ENCODE peak calls at places on chromosomes 3 and 15, in four cellular contexts. Z, T, Q and U are unnamed samples.

GRCh38 chr15:96330064-96330449 is 443 bp upstream of the NR2F2 start:
- DNase-seq in Z (peak), T (peak), Q (no peak), U (no peak)

GRCh38 chr3:1726741-1727140 is 371.9 kb upstream of the CNTN4 start:
- DNase-seq in Z (no peak), T (no peak), Q (no peak), U (no peak)

GRCh38 chr3:72320911-72321385 is 527.3 kb downstream of the SHQ1 start:
- DNase-seq in Z (peak), T (no peak), Q (no peak), U (no peak)

GRCh38 chr3:195863121-195864061 is 45.0 kb downstream of the TNK2 start:
- DNase-seq in Z (peak), T (peak), Q (peak), U (peak)

GRCh38 chr3:171187706-171188290 is 161.3 kb upstream of the SLC2A2 start:
- DNase-seq in Z (no peak), T (peak), Q (peak), U (no peak)

GRCh38 chr3:108564564-108564963 is 24.7 kb downstream of the CIP2A start:
- DNase-seq in Z (no peak), T (no peak), Q (no peak), U (no peak)

GRCh38 chr15:99068186-99068585 is 36.7 kb upstream of the SYNM start:
- DNase-seq in Z (peak), T (no peak), Q (no peak), U (no peak)

GRCh38 chr3:183529717-183530116 is 25.8 kb downstream of the KLHL6 start:
- DNase-seq in Z (no peak), T (no peak), Q (no peak), U (no peak)

GRCh38 chr3:190983875-190984274 is 121.4 kb upstream of the GMNC start:
- DNase-seq in Z (no peak), T (peak), Q (no peak), U (no peak)

GRCh38 chr3:13547591-13548371 is 1.1 kb upstream of the FBLN2 start:
- DNase-seq in Z (no peak), T (no peak), Q (no peak), U (no peak)

GRCh38 chr3:196995646-196996355 is 27.2 kb upstream of the PIGZ start:
- DNase-seq in Z (no peak), T (no peak), Q (no peak), U (peak)

GRCh38 chr15:30941520-30941919 is 37.8 kb downstream of the FAN1 start:
- DNase-seq in Z (no peak), T (no peak), Q (no peak), U (no peak)
- TF ChIP-seq CTCF in Z (no peak), T (no peak), Q (no peak), U (no peak)

GRCh38 chr3:37766220-37766605 is 95.5 kb upstream of the CTDSPL start:
- DNase-seq in Z (no peak), T (no peak), Q (no peak), U (no peak)
- TF ChIP-seq CTCF in Z (no peak), T (no peak), Q (no peak), U (no peak)

DNA sequence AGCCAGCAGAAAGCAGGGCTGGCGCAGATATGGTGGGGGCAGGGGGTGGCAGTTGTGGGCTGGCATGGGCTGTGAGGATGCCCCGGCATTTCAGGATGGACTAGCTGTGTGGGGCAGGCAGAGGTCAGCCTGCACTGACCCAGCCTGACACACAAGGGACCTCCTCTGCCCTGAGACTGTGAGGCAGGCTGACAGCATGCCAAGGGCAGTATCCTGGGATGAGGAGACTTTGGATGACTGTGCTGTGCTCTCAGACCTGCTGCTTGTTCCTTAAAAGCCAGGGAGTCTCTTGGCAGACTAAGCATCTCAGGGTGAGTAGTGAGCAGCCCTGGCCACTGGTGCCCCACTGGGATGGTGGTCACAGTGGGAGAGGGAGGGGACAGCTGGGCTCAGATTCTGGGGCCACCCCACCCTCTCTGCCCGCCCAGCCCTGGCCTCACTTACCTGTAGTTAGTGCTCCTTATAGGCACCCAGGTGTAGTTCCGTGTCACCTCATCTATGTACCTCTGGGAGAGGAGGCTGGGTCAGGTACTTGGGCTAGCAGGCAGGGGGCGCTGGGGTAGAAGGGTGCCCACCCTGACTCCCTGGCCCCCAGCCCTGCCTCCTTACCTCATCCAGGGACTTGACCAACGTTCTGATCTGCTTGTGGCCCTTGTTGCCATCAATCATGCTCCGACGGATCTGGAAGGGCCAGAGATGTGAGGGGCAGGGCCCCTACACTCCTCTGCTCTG is 16.0 kb upstream of the TMEM115 start:
- DNase-seq in Z (no peak), T (no peak), Q (peak), U (no peak)
- TF ChIP-seq CTCF in Z (no peak), T (no peak), Q (no peak), U (peak)

DNA sequence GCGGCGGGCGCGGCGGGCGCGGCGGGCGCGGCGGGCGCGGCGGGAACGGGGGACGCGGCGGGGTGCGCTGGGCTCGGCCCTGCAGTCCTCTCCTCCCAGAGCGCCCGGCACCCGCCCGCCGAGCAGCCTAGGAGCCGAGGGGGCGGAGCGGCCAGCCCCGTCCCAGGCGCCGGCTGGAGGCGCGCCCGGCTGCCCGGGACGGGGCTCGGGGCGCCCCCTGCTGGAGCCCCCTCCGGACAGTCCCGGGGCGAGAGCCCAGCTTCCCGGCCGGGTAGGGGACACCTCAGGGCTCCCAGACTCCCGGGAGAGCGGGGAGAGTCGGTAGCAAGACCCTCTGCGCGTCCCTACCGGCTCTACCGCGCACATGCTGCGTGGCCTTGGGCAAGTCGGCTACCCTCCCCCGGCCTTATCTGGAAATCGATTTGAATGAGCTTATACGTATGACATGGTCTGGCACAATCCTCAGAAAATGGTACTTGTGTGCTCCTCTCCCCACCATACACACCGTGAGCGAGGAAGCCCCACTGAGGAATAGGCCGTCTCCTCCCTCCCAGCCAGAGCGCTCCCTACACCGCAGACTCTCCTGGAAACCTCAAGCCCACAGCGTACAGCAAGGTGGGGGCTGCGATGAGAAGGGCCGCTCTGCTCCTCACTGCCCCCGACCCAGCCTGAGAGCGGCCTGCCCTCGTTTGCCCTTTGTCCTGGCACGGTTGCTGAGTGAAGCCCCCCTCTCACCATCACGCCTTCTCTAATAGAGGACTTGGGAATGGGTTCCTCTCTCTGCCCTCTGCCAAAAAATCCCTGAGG is at the start of gene DAPK2:
- DNase-seq in Z (peak), T (peak), Q (peak), U (no peak)
- TF ChIP-seq CTCF in Z (peak), T (peak), Q (peak), U (peak)